ENCODE peak calls at places on chromosomes 12 and 14, in five cellular contexts. One of them, this sample, is unnamed. For H3K4me1, the result is how much of the 10 kb centered on the place peaks cover.

GRCh38 chr12:5489760-5490432 is 58.0 kb downstream of the NTF3 start:
- DNase-seq in colonic mucosa: no peak
- DNase-seq in esophagus squamous epithelium: no peak
- DNase-seq in left ventricle myocardium inferior: no peak
- DNase-seq in transverse colon: no peak
- DNase-seq in this sample: no peak

GRCh38 chr12:115070313-115070712 is 386.3 kb upstream of the TBX3 start:
- DNase-seq in left ventricle myocardium inferior: no peak
- DNase-seq in esophagus squamous epithelium: no peak
- DNase-seq in transverse colon: no peak
- DNase-seq in colonic mucosa: no peak
- DNase-seq in this sample: no peak

GRCh38 chr12:118773956-118774723 is 207.2 kb upstream of the SRRM4 start:
- DNase-seq in left ventricle myocardium inferior: no peak
- DNase-seq in transverse colon: no peak
- DNase-seq in esophagus squamous epithelium: no peak
- DNase-seq in colonic mucosa: no peak
- DNase-seq in this sample: no peak

GRCh38 chr12:110071504-110071903 is 23.2 kb upstream of the C12orf76 start:
- DNase-seq in esophagus squamous epithelium: no peak
- DNase-seq in left ventricle myocardium inferior: no peak
- DNase-seq in transverse colon: no peak
- DNase-seq in colonic mucosa: no peak
- DNase-seq in this sample: no peak

GRCh38 chr12:6959376-6960290 is 8.5 kb downstream of the PTPN6 start:
- DNase-seq in esophagus squamous epithelium: no peak
- DNase-seq in colonic mucosa: peak
- DNase-seq in left ventricle myocardium inferior: peak
- DNase-seq in transverse colon: no peak
- DNase-seq in this sample: no peak

GRCh38 chr12:111942557-111942956 is 70.4 kb downstream of the TMEM116 start:
- DNase-seq in left ventricle myocardium inferior: no peak
- DNase-seq in transverse colon: peak
- DNase-seq in esophagus squamous epithelium: no peak
- DNase-seq in colonic mucosa: peak
- DNase-seq in this sample: no peak

GRCh38 chr12:27573972-27574371 is 50.0 kb downstream of the PPFIBP1 start:
- DNase-seq in esophagus squamous epithelium: no peak
- DNase-seq in left ventricle myocardium inferior: no peak
- DNase-seq in transverse colon: no peak
- DNase-seq in colonic mucosa: no peak
- DNase-seq in this sample: no peak

GRCh38 chr12:103637429-103637828 is 50.4 kb downstream of the STAB2 start:
- DNase-seq in colonic mucosa: no peak
- DNase-seq in transverse colon: no peak
- DNase-seq in left ventricle myocardium inferior: no peak
- DNase-seq in esophagus squamous epithelium: no peak
- DNase-seq in this sample: no peak

GRCh38 chr14:90656986-90657385 is 159.2 kb downstream of the TTC7B start:
- DNase-seq in left ventricle myocardium inferior: no peak
- DNase-seq in colonic mucosa: no peak
- DNase-seq in esophagus squamous epithelium: no peak
- DNase-seq in transverse colon: no peak
- DNase-seq in this sample: no peak

GRCh38 chr12:75488553-75488952 is 8.0 kb downstream of the GLIPR1 start:
- DNase-seq in left ventricle myocardium inferior: no peak
- DNase-seq in colonic mucosa: peak
- DNase-seq in transverse colon: no peak
- DNase-seq in esophagus squamous epithelium: no peak
- DNase-seq in this sample: no peak

GRCh38 chr12:9340422-9341259 is 132.4 kb upstream of the PZP start:
- DNase-seq in transverse colon: no peak
- DNase-seq in colonic mucosa: no peak
- DNase-seq in left ventricle myocardium inferior: no peak
- DNase-seq in esophagus squamous epithelium: no peak
- DNase-seq in this sample: no peak

GRCh38 chr12:3636328-3636727 is 116.6 kb downstream of the CRACR2A start:
- DNase-seq in esophagus squamous epithelium: no peak
- DNase-seq in left ventricle myocardium inferior: no peak
- DNase-seq in colonic mucosa: no peak
- DNase-seq in transverse colon: no peak
- DNase-seq in this sample: no peak

GRCh38 chr12:68446896-68447806 is 115.0 kb upstream of the MDM1 start:
- DNase-seq in transverse colon: no peak
- DNase-seq in colonic mucosa: no peak
- DNase-seq in left ventricle myocardium inferior: no peak
- DNase-seq in esophagus squamous epithelium: no peak
- DNase-seq in this sample: no peak

GRCh38 chr12:84822541-84822940 is 90.1 kb downstream of the SLC6A15 start:
- DNase-seq in transverse colon: no peak
- DNase-seq in colonic mucosa: no peak
- DNase-seq in left ventricle myocardium inferior: no peak
- DNase-seq in esophagus squamous epithelium: no peak
- DNase-seq in this sample: no peak

GRCh38 chr14:79661762-79662161 is 549.5 kb downstream of the DIO2 start:
- DNase-seq in esophagus squamous epithelium: no peak
- DNase-seq in transverse colon: no peak
- DNase-seq in colonic mucosa: no peak
- DNase-seq in left ventricle myocardium inferior: no peak
- DNase-seq in this sample: no peak

GRCh38 chr12:85448548-85449139 is 168.6 kb downstream of the ALX1 start:
- DNase-seq in esophagus squamous epithelium: no peak
- DNase-seq in left ventricle myocardium inferior: no peak
- DNase-seq in transverse colon: no peak
- DNase-seq in colonic mucosa: no peak
- DNase-seq in this sample: no peak

GRCh38 chr14:55301722-55302121 is 30.5 kb downstream of the FBXO34 start:
- DNase-seq in left ventricle myocardium inferior: no peak
- DNase-seq in esophagus squamous epithelium: no peak
- DNase-seq in colonic mucosa: no peak
- DNase-seq in transverse colon: no peak
- DNase-seq in this sample: no peak

GRCh38 chr12:130353081-130353480 is 15.4 kb downstream of the PIWIL1 start:
- DNase-seq in left ventricle myocardium inferior: no peak
- DNase-seq in colonic mucosa: no peak
- DNase-seq in esophagus squamous epithelium: no peak
- DNase-seq in transverse colon: no peak
- DNase-seq in this sample: no peak

GRCh38 chr12:71139153-71139735 is 18.6 kb downstream of the TSPAN8 start:
- DNase-seq in colonic mucosa: no peak
- DNase-seq in esophagus squamous epithelium: no peak
- DNase-seq in left ventricle myocardium inferior: no peak
- DNase-seq in transverse colon: peak
- DNase-seq in this sample: no peak

GRCh38 chr12:124140889-124141550 is 153.9 kb upstream of the RFLNA start:
- DNase-seq in left ventricle myocardium inferior: no peak
- DNase-seq in colonic mucosa: no peak
- DNase-seq in esophagus squamous epithelium: no peak
- DNase-seq in transverse colon: no peak
- DNase-seq in this sample: no peak

GRCh38 chr14:68519788-68520187 is 273.1 kb downstream of the ZFP36L1 start:
- DNase-seq in esophagus squamous epithelium: no peak
- DNase-seq in transverse colon: no peak
- DNase-seq in left ventricle myocardium inferior: no peak
- DNase-seq in colonic mucosa: no peak
- DNase-seq in this sample: no peak

GRCh38 chr12:52005903-52006703 is 643 bp upstream of the TAMALIN start:
- DNase-seq in colonic mucosa: peak
- DNase-seq in transverse colon: peak
- DNase-seq in left ventricle myocardium inferior: no peak
- DNase-seq in esophagus squamous epithelium: no peak
- DNase-seq in this sample: peak

GRCh38 chr14:52840916-52841315 is 49.5 kb upstream of the GNPNAT1 start:
- DNase-seq in esophagus squamous epithelium: no peak
- DNase-seq in left ventricle myocardium inferior: no peak
- DNase-seq in colonic mucosa: no peak
- DNase-seq in transverse colon: no peak
- DNase-seq in this sample: peak

GRCh38 chr12:32155911-32156585 is 49.4 kb downstream of the BICD1 start:
- DNase-seq in esophagus squamous epithelium: no peak
- DNase-seq in transverse colon: no peak
- DNase-seq in colonic mucosa: no peak
- DNase-seq in left ventricle myocardium inferior: no peak
- DNase-seq in this sample: no peak

GRCh38 chr14:105030194-105030593 is 9.3 kb upstream of the CDCA4 start:
- DNase-seq in esophagus squamous epithelium: no peak
- DNase-seq in left ventricle myocardium inferior: no peak
- DNase-seq in colonic mucosa: no peak
- DNase-seq in transverse colon: no peak
- DNase-seq in this sample: no peak

GRCh38 chr12:105836235-105836634 is 302.5 kb downstream of the NUAK1 start:
- DNase-seq in esophagus squamous epithelium: no peak
- DNase-seq in transverse colon: no peak
- DNase-seq in colonic mucosa: no peak
- DNase-seq in left ventricle myocardium inferior: no peak
- DNase-seq in this sample: no peak

GRCh38 chr12:105841880-105842279 is 296.9 kb downstream of the NUAK1 start:
- DNase-seq in esophagus squamous epithelium: no peak
- DNase-seq in left ventricle myocardium inferior: no peak
- DNase-seq in transverse colon: no peak
- DNase-seq in colonic mucosa: no peak
- DNase-seq in this sample: no peak

GRCh38 chr12:105843989-105844768 is 294.6 kb downstream of the NUAK1 start:
- DNase-seq in transverse colon: no peak
- DNase-seq in colonic mucosa: no peak
- DNase-seq in left ventricle myocardium inferior: no peak
- DNase-seq in esophagus squamous epithelium: no peak
- DNase-seq in this sample: no peak

GRCh38 chr12:105839629-105840127 is 299.1 kb downstream of the NUAK1 start:
- DNase-seq in colonic mucosa: no peak
- DNase-seq in esophagus squamous epithelium: no peak
- DNase-seq in left ventricle myocardium inferior: no peak
- DNase-seq in transverse colon: no peak
- DNase-seq in this sample: no peak

DNA sequence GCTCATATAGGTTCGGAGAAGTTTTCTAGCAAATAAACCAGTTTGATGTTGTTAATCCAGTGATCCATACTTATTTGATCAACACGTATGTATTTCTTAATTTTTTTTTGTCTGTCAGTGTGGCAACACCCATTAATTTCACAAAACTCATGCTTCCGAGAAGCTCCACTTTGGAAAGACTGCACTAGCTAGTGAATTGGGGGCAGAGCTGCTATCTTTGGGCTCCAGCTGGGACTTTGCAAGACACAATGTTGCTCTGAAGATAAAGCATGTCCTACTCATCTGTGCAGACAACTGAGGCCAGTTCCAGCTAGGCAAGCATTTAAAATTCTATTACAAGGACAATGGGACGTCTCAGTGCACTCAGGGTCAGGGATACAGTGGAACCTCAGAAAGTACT is 298.4 kb downstream of the NUAK1 start:
- DNase-seq in transverse colon: no peak
- DNase-seq in esophagus squamous epithelium: no peak
- DNase-seq in left ventricle myocardium inferior: no peak
- DNase-seq in colonic mucosa: no peak
- DNase-seq in this sample: no peak
- H3K27ac ChIP-seq in transverse colon: no peak
- H3K27ac ChIP-seq in esophagus squamous epithelium: no peak
- H3K27ac ChIP-seq in left ventricle myocardium inferior: no peak
- H3K27ac ChIP-seq in colonic mucosa: no peak
- H3K27ac ChIP-seq in this sample: no peak

GRCh38 chr14:100152091-100152490 is 7.4 kb downstream of the DEGS2 start:
- DNase-seq in colonic mucosa: no peak
- DNase-seq in esophagus squamous epithelium: no peak
- DNase-seq in left ventricle myocardium inferior: no peak
- DNase-seq in transverse colon: no peak
- DNase-seq in this sample: no peak
- H3K4me1 ChIP-seq in colonic mucosa: under half
- H3K4me1 ChIP-seq in esophagus squamous epithelium: under half
- H3K4me1 ChIP-seq in left ventricle myocardium inferior: under half
- H3K4me1 ChIP-seq in transverse colon: half or more
- H3K4me1 ChIP-seq in this sample: under half

GRCh38 chr12:56716458-56716857 is 8.6 kb downstream of the NACA start:
- DNase-seq in colonic mucosa: no peak
- DNase-seq in esophagus squamous epithelium: no peak
- DNase-seq in transverse colon: no peak
- DNase-seq in left ventricle myocardium inferior: no peak
- DNase-seq in this sample: no peak

GRCh38 chr12:56709759-56710376 is 15.2 kb downstream of the NACA start:
- DNase-seq in transverse colon: no peak
- DNase-seq in esophagus squamous epithelium: no peak
- DNase-seq in left ventricle myocardium inferior: no peak
- DNase-seq in colonic mucosa: no peak
- DNase-seq in this sample: no peak

GRCh38 chr12:56714431-56714929 is 10.6 kb downstream of the NACA start:
- DNase-seq in colonic mucosa: no peak
- DNase-seq in transverse colon: no peak
- DNase-seq in left ventricle myocardium inferior: no peak
- DNase-seq in esophagus squamous epithelium: no peak
- DNase-seq in this sample: no peak

GRCh38 chr12:56715798-56716197 is 9.3 kb downstream of the NACA start:
- DNase-seq in esophagus squamous epithelium: no peak
- DNase-seq in transverse colon: no peak
- DNase-seq in colonic mucosa: no peak
- DNase-seq in left ventricle myocardium inferior: no peak
- DNase-seq in this sample: no peak

GRCh38 chr12:56713345-56713744 is 11.8 kb downstream of the NACA start:
- DNase-seq in transverse colon: no peak
- DNase-seq in esophagus squamous epithelium: no peak
- DNase-seq in left ventricle myocardium inferior: no peak
- DNase-seq in colonic mucosa: no peak
- DNase-seq in this sample: no peak
- H3K27ac ChIP-seq in transverse colon: no peak
- H3K27ac ChIP-seq in esophagus squamous epithelium: no peak
- H3K27ac ChIP-seq in left ventricle myocardium inferior: no peak
- H3K27ac ChIP-seq in colonic mucosa: no peak
- H3K27ac ChIP-seq in this sample: no peak

GRCh38 chr14:77187649-77188012 is 6.0 kb downstream of the TMEM63C start:
- DNase-seq in esophagus squamous epithelium: no peak
- DNase-seq in transverse colon: no peak
- DNase-seq in colonic mucosa: no peak
- DNase-seq in left ventricle myocardium inferior: no peak
- DNase-seq in this sample: no peak

GRCh38 chr14:77184396-77185092 is 2.9 kb downstream of the TMEM63C start:
- DNase-seq in esophagus squamous epithelium: no peak
- DNase-seq in transverse colon: peak
- DNase-seq in left ventricle myocardium inferior: no peak
- DNase-seq in colonic mucosa: peak
- DNase-seq in this sample: peak

GRCh38 chr14:77186911-77187648 is 5.5 kb downstream of the TMEM63C start:
- DNase-seq in colonic mucosa: no peak
- DNase-seq in transverse colon: peak
- DNase-seq in left ventricle myocardium inferior: no peak
- DNase-seq in esophagus squamous epithelium: no peak
- DNase-seq in this sample: no peak

GRCh38 chr14:77183896-77184295 is 2.3 kb downstream of the TMEM63C start:
- DNase-seq in left ventricle myocardium inferior: no peak
- DNase-seq in colonic mucosa: no peak
- DNase-seq in transverse colon: no peak
- DNase-seq in esophagus squamous epithelium: no peak
- DNase-seq in this sample: peak

DNA sequence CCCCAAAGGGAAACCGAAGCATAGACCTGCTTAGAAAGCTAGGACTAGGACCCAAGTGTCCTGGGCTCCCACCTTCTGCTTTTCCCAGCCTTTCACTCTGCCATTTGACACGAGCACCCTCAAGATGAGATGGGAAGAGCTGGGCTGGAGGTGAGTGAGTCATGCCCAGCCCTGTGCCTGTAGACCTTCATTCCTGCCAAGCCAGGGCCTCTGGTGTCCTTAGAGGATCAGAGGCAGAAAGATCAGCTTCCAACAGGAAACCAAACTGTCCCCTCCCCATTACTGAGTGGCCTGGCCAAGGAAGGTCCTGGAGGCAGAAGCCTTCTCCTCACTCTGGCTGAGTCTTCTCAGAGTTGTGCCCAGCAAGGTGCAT is 3.5 kb downstream of the TMEM63C start:
- DNase-seq in left ventricle myocardium inferior: no peak
- DNase-seq in esophagus squamous epithelium: no peak
- DNase-seq in colonic mucosa: no peak
- DNase-seq in transverse colon: no peak
- DNase-seq in this sample: no peak
- H3K4me1 ChIP-seq in left ventricle myocardium inferior: under half
- H3K4me1 ChIP-seq in esophagus squamous epithelium: under half
- H3K4me1 ChIP-seq in colonic mucosa: under half
- H3K4me1 ChIP-seq in transverse colon: under half
- H3K4me1 ChIP-seq in this sample: under half